ENCODE peak calls at places on chromosome 20, in four cellular contexts. T is brain microvascular endothelial cell, Z is upper lobe of left lung, R is GM23338. W is an unnamed sample.

GRCh38 chr20:49694450-49695071 is 19.1 kb downstream of the B4GALT5 start:
- DNase-seq in R (no peak), T (no peak), Z (no peak), W (no peak)

GRCh38 chr20:57507477-57507876 is 17.5 kb downstream of the CTCFL start:
- DNase-seq in Z (no peak), T (no peak), R (no peak), W (no peak)

GRCh38 chr20:38764563-38765355 is 16.5 kb downstream of the ACTR5 start:
- DNase-seq in T (peak), R (no peak), Z (no peak), W (peak)

GRCh38 chr20:23156170-23156841 is 70.2 kb upstream of the CD93 start:
- DNase-seq in T (peak), R (no peak), Z (no peak), W (peak)

GRCh38 chr20:53934421-53935352 is 135.7 kb downstream of the BCAS1 start:
- DNase-seq in R (peak), Z (no peak), T (peak), W (peak)

GRCh38 chr20:18390201-18390600 is 76.6 kb downstream of the DZANK1 start:
- DNase-seq in R (no peak), Z (no peak), T (no peak), W (peak)

GRCh38 chr20:23995905-23996666 is 7.5 kb upstream of the GGTLC1 start:
- DNase-seq in R (peak), T (peak), Z (no peak), W (peak)

GRCh38 chr20:53826597-53827291 is 233.1 kb upstream of the ZNF217 start:
- DNase-seq in T (no peak), R (no peak), Z (no peak), W (peak)

GRCh38 chr20:540391-541201 is 3.0 kb downstream of the CSNK2A1 start:
- DNase-seq in R (peak), Z (no peak), T (no peak), W (no peak)
- TF ChIP-seq CTCF in R (peak), Z (no peak), T (peak), W (no peak)

GRCh38 chr20:15637971-15638754 is 935.1 kb downstream of the KIF16B start:
- DNase-seq in Z (no peak), T (no peak), R (peak), W (no peak)
- H3K4me3 ChIP-seq in Z (no peak), T (no peak), R (no peak), W (no peak)

DNA sequence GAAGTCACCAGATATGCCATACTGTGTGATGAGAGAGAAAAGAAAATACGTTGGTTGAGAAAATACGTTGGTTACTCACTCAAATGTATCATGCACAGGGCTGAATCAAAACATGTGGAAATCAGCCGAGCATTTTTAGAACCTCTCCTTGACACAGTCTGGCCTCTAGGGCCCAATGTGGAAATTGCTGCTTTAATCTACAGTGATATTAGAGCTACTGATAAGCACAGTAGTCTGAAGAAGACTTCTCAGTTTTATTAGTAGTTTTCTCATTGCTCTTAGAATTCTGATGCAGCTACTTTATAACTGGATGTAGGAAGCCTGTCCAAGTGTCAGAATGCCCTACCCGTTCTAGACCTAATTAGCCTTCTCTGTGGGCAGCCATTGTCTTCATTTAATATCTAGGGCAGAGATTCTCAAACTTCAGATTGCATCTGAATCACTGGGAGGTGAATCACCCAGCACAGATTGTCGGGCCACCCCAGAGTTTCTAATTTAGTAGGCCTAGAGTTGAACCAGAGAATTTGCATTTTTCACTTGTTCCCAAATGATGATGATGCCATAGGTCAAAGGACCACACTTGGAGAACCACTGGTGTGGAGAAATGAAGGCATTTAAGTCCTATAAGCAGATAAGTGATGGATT is 229.1 kb downstream of the PLCB1 start:
- DNase-seq in Z (no peak), T (peak), R (no peak), W (peak)
- TF ChIP-seq CTCF in Z (no peak), T (peak), R (peak), W (no peak)

GRCh38 chr20:60087563-60088105 is 129.4 kb downstream of the CDH26 start:
- DNase-seq in Z (peak), T (no peak), R (no peak), W (no peak)
- H3K4me3 ChIP-seq in Z (peak), T (no peak), R (no peak), W (no peak)